ENCODE peak calls at places on chromosomes 11 and 22, in five cellular contexts. S is IMR-90, Y is gastrocnemius medialis, B is keratinocyte, V is esophagus muscularis mucosa. P is an unnamed sample. For H3K36me3 and H3K9me3, the result is how much of the 10 kb centered on the place peaks cover.

GRCh38 chr22:19996694-19997384 is 19.8 kb downstream of the ARVCF start:
- DNase-seq in S (no peak), Y (no peak), B (no peak), V (no peak), P (no peak)

GRCh38 chr11:132253469-132254264 is 883.3 kb downstream of the NTM start:
- DNase-seq in S (no peak), V (no peak), B (no peak), Y (no peak), P (no peak)

GRCh38 chr22:39457546-39458442 is 982 bp downstream of the MGAT3 start:
- DNase-seq in B (no peak), V (no peak), S (no peak), Y (no peak), P (no peak)

GRCh38 chr11:78202733-78203167 is 14.0 kb downstream of the USP35 start:
- DNase-seq in V (no peak), S (no peak), Y (no peak), B (no peak), P (no peak)

GRCh38 chr11:3853935-3854659 is 1.4 kb upstream of the STIM1 start:
- DNase-seq in Y (peak), B (no peak), S (no peak), V (no peak), P (no peak)

GRCh38 chr11:120747801-120748484 is 236.4 kb downstream of the GRIK4 start:
- DNase-seq in V (peak), S (no peak), Y (no peak), B (no peak), P (no peak)

GRCh38 chr11:79090191-79090590 is 350.6 kb downstream of the TENM4 start:
- DNase-seq in S (no peak), V (no peak), B (peak), Y (no peak), P (no peak)

GRCh38 chr11:20038364-20038893 is 121.8 kb downstream of the DBX1 start:
- DNase-seq in V (no peak), B (no peak), S (no peak), Y (no peak), P (no peak)

GRCh38 chr11:128686745-128687177 is 7.1 kb upstream of the FLI1 start:
- DNase-seq in S (peak), Y (no peak), V (no peak), B (peak), P (peak)

GRCh38 chr22:19880786-19881569 is 26.3 kb upstream of the GNB1L start:
- DNase-seq in V (no peak), Y (peak), B (peak), S (peak), P (peak)

GRCh38 chr11:85826096-85826855 is 15.3 kb upstream of the SYTL2 start:
- DNase-seq in S (peak), V (no peak), Y (no peak), B (no peak), P (peak)

GRCh38 chr11:65791719-65792213 is 4.9 kb downstream of the OVOL1 start:
- DNase-seq in B (no peak), S (no peak), Y (no peak), V (no peak), P (no peak)

GRCh38 chr22:31302021-31302420 is 9.7 kb upstream of the PIK3IP1 start:
- DNase-seq in Y (no peak), S (no peak), V (no peak), B (no peak), P (no peak)

GRCh38 chr11:123570939-123571590 is 83.4 kb downstream of the SCN3B start:
- DNase-seq in S (no peak), B (no peak), Y (no peak), V (no peak), P (no peak)

GRCh38 chr11:108218912-108219783 is 3.3 kb downstream of the NPAT start:
- DNase-seq in V (no peak), Y (no peak), B (no peak), S (no peak), P (no peak)

GRCh38 chr11:96376796-96377195 is 12.9 kb downstream of the CCDC82 start:
- DNase-seq in Y (no peak), S (no peak), B (no peak), V (no peak), P (no peak)

GRCh38 chr11:116534270-116534975 is 238.4 kb downstream of the BUD13 start:
- DNase-seq in S (no peak), B (no peak), Y (no peak), V (no peak), P (no peak)

GRCh38 chr22:26564672-26565071 is 25.3 kb downstream of the TPST2 start:
- DNase-seq in V (no peak), S (no peak), Y (no peak), B (no peak), P (no peak)

GRCh38 chr22:35424761-35425160 is 24.8 kb downstream of the MCM5 start:
- DNase-seq in S (no peak), V (no peak), B (no peak), Y (no peak), P (no peak)
- H3K36me3 ChIP-seq in S (under half), V (under half), B (under half), Y (under half), P (half or more)

GRCh38 chr11:76918941-76919386 is 58.2 kb downstream of the ACER3 start:
- DNase-seq in B (no peak), S (peak), Y (peak), V (no peak), P (peak)

GRCh38 chr11:76919887-76920746 is 59.4 kb downstream of the ACER3 start:
- DNase-seq in B (peak), S (peak), V (no peak), Y (peak), P (peak)

GRCh38 chr11:76916712-76917111 is 56.0 kb downstream of the ACER3 start:
- DNase-seq in Y (no peak), V (no peak), S (no peak), B (no peak), P (no peak)

GRCh38 chr11:76919467-76919866 is 58.7 kb downstream of the ACER3 start:
- DNase-seq in S (no peak), Y (no peak), V (no peak), B (no peak), P (no peak)
- H3K4me3 ChIP-seq in S (no peak), Y (no peak), V (no peak), B (no peak), P (no peak)

DNA sequence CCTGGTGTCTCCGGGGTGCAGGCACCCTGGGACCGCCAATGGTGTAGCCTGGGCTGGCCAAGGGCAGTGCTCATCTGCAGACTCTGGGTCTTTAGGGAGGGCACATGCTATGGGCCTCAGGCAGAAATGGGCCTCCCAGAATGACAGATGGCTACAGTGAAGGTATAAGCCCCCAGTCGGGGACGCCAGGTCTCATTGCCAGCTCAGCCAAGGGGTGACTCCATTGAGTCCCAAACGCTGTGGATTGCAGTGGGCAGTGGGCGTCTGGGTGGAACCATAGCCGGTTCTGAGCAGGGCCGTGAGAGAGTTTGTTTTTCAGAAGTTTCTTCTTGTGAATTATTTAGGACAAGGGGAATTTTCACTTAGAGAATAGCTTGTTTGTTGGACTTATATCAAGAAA is 516.9 kb downstream of the TBC1D22A start:
- DNase-seq in V (no peak), S (no peak), B (no peak), Y (no peak), P (no peak)
- H3K9me3 ChIP-seq in V (under half), S (under half), B (under half), Y (under half), P (under half)

GRCh38 chr11:68892576-68892975 is 11.1 kb downstream of the MRPL21 start:
- DNase-seq in S (no peak), B (no peak), V (no peak), Y (no peak), P (no peak)
- H3K36me3 ChIP-seq in S (under half), B (under half), V (half or more), Y (half or more), P (under half)

GRCh38 chr11:104881117-104881794 is 17.0 kb downstream of the CASP12 start:
- DNase-seq in B (no peak), Y (no peak), S (no peak), V (no peak), P (no peak)
- H3K4me3 ChIP-seq in B (no peak), Y (no peak), S (no peak), V (no peak), P (no peak)

DNA sequence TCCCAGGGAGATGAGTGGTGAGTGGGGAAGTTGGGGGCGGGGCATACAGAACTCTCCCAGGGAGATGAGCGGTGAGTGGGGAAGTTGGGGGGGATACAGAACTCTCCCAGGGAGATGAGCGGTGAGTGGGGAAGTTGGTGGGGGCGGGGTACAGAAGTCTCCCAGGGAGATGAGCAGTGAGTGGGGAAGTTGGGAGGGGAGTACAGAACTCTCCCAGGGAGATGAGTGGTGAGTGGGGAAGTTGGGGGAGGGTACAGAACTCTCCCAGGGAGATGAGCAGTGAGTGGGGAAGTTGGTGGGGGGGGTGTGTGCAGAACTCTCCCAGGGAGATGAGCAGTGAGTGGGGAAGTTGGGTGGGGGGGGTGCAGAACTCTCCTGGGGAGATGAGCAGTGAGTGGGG is 186.6 kb downstream of the SHANK2 start:
- DNase-seq in S (no peak), V (no peak), B (no peak), Y (no peak), P (no peak)
- H3K9me3 ChIP-seq in S (under half), V (under half), B (under half), Y (under half), P (under half)

GRCh38 chr11:46681814-46682213 is 18.6 kb downstream of the ARHGAP1 start:
- DNase-seq in Y (no peak), V (no peak), B (no peak), S (no peak), P (no peak)
- H3K36me3 ChIP-seq in Y (half or more), V (half or more), B (under half), S (half or more), P (under half)

GRCh38 chr22:48575567-48576332 is 1251.9 kb downstream of the BRD1 start:
- DNase-seq in S (no peak), V (no peak), Y (no peak), B (no peak), P (no peak)
- H3K4me3 ChIP-seq in S (no peak), V (peak), Y (no peak), B (no peak), P (no peak)